ENCODE peak calls at places on chromosomes 13 and 19, in nine cellular contexts. One of them, this sample, is unnamed.
A peak's percentile ranks its signal among the peaks of the same experiment; 100 is the strongest.

GRCh38 chr13:78826312-78826711 is 167.4 kb upstream of the OBI1 start:
- DNase-seq in bronchial epithelial cell: no peak
- DNase-seq in GM12865: no peak
- DNase-seq in fibroblast of the aortic adventitia: no peak
- DNase-seq in uterus: no peak
- DNase-seq in A549: no peak
- DNase-seq in natural killer cell: no peak
- DNase-seq in GM12878: no peak
- DNase-seq in astrocyte of the spinal cord: no peak
- DNase-seq in this sample: no peak

GRCh38 chr19:35327642-35328041 is 1.3 kb upstream of the CD22 start:
- DNase-seq in fibroblast of the aortic adventitia: no peak
- DNase-seq in A549: peak; percentile 56
- DNase-seq in GM12878: no peak
- DNase-seq in bronchial epithelial cell: no peak
- DNase-seq in GM12865: no peak
- DNase-seq in natural killer cell: no peak
- DNase-seq in uterus: no peak
- DNase-seq in astrocyte of the spinal cord: no peak
- DNase-seq in this sample: peak; percentile 50

GRCh38 chr13:31503626-31504025 is 235.7 kb upstream of the RXFP2 start:
- DNase-seq in uterus: no peak
- DNase-seq in natural killer cell: no peak
- DNase-seq in astrocyte of the spinal cord: no peak
- DNase-seq in A549: no peak
- DNase-seq in GM12878: no peak
- DNase-seq in fibroblast of the aortic adventitia: peak; percentile 58
- DNase-seq in GM12865: no peak
- DNase-seq in bronchial epithelial cell: no peak
- DNase-seq in this sample: no peak

GRCh38 chr13:25378528-25378927 is 6.8 kb downstream of the ATP8A2 start:
- DNase-seq in GM12865: no peak
- DNase-seq in GM12878: no peak
- DNase-seq in A549: no peak
- DNase-seq in bronchial epithelial cell: no peak
- DNase-seq in natural killer cell: no peak
- DNase-seq in fibroblast of the aortic adventitia: no peak
- DNase-seq in uterus: no peak
- DNase-seq in astrocyte of the spinal cord: no peak
- DNase-seq in this sample: peak; percentile 37

GRCh38 chr13:50125556-50126377 is 110.5 kb downstream of the KCNRG start:
- DNase-seq in uterus: peak; percentile 92
- DNase-seq in astrocyte of the spinal cord: peak; percentile 90
- DNase-seq in natural killer cell: peak; percentile 73
- DNase-seq in GM12865: peak; percentile 73
- DNase-seq in GM12878: no peak
- DNase-seq in bronchial epithelial cell: peak; percentile 49
- DNase-seq in fibroblast of the aortic adventitia: peak; percentile 90
- DNase-seq in A549: peak; percentile 70
- DNase-seq in this sample: peak; percentile 82

GRCh38 chr19:55486043-55486970 is 1.3 kb downstream of the NAT14 start:
- DNase-seq in bronchial epithelial cell: no peak
- DNase-seq in uterus: peak; percentile 45
- DNase-seq in astrocyte of the spinal cord: no peak
- DNase-seq in A549: no peak
- DNase-seq in natural killer cell: no peak
- DNase-seq in GM12878: no peak
- DNase-seq in GM12865: no peak
- DNase-seq in fibroblast of the aortic adventitia: peak; percentile 46
- DNase-seq in this sample: no peak

GRCh38 chr19:18775586-18776287 is 15.4 kb downstream of the COMP start:
- DNase-seq in astrocyte of the spinal cord: peak; percentile 32
- DNase-seq in GM12865: no peak
- DNase-seq in GM12878: no peak
- DNase-seq in natural killer cell: no peak
- DNase-seq in bronchial epithelial cell: no peak
- DNase-seq in fibroblast of the aortic adventitia: peak; percentile 36
- DNase-seq in uterus: no peak
- DNase-seq in A549: no peak
- DNase-seq in this sample: no peak

GRCh38 chr19:3121396-3121795 is 14.4 kb upstream of the GNA15 start:
- DNase-seq in fibroblast of the aortic adventitia: no peak
- DNase-seq in astrocyte of the spinal cord: no peak
- DNase-seq in bronchial epithelial cell: no peak
- DNase-seq in A549: no peak
- DNase-seq in natural killer cell: no peak
- DNase-seq in uterus: no peak
- DNase-seq in GM12878: no peak
- DNase-seq in GM12865: no peak
- DNase-seq in this sample: no peak

GRCh38 chr19:2352121-2352520 is 7.9 kb upstream of the TMPRSS9 start:
- DNase-seq in A549: no peak
- DNase-seq in bronchial epithelial cell: no peak
- DNase-seq in GM12878: no peak
- DNase-seq in natural killer cell: no peak
- DNase-seq in uterus: no peak
- DNase-seq in fibroblast of the aortic adventitia: no peak
- DNase-seq in astrocyte of the spinal cord: no peak
- DNase-seq in GM12865: no peak
- DNase-seq in this sample: no peak

GRCh38 chr19:46975918-46976782 is 43.5 kb upstream of the NPAS1 start:
- DNase-seq in A549: peak; percentile 58
- DNase-seq in GM12878: no peak
- DNase-seq in GM12865: no peak
- DNase-seq in natural killer cell: no peak
- DNase-seq in astrocyte of the spinal cord: peak; percentile 96
- DNase-seq in bronchial epithelial cell: peak; percentile 77
- DNase-seq in uterus: peak; percentile 90
- DNase-seq in fibroblast of the aortic adventitia: peak; percentile 100
- DNase-seq in this sample: no peak

GRCh38 chr13:101149735-101150380 is 266.4 kb downstream of the NALCN start:
- DNase-seq in natural killer cell: no peak
- DNase-seq in uterus: no peak
- DNase-seq in bronchial epithelial cell: peak; percentile 16
- DNase-seq in GM12878: no peak
- DNase-seq in fibroblast of the aortic adventitia: peak; percentile 59
- DNase-seq in astrocyte of the spinal cord: peak; percentile 51
- DNase-seq in A549: peak; percentile 13
- DNase-seq in GM12865: peak; percentile 2
- DNase-seq in this sample: peak; percentile 76

GRCh38 chr13:54241719-54242118 is 1213.1 kb downstream of the OLFM4 start:
- DNase-seq in uterus: no peak
- DNase-seq in GM12865: no peak
- DNase-seq in fibroblast of the aortic adventitia: no peak
- DNase-seq in natural killer cell: no peak
- DNase-seq in astrocyte of the spinal cord: peak; percentile 0
- DNase-seq in A549: no peak
- DNase-seq in GM12878: no peak
- DNase-seq in bronchial epithelial cell: peak; percentile 8
- DNase-seq in this sample: no peak

GRCh38 chr19:44820648-44821609 is 12.0 kb downstream of the BCAM start:
- DNase-seq in GM12878: no peak
- DNase-seq in fibroblast of the aortic adventitia: no peak
- DNase-seq in bronchial epithelial cell: no peak
- DNase-seq in uterus: peak; percentile 65
- DNase-seq in natural killer cell: no peak
- DNase-seq in astrocyte of the spinal cord: no peak
- DNase-seq in GM12865: no peak
- DNase-seq in A549: no peak
- DNase-seq in this sample: no peak

GRCh38 chr13:26653310-26653709 is 95.8 kb downstream of the WASF3 start:
- DNase-seq in bronchial epithelial cell: peak; percentile 42
- DNase-seq in astrocyte of the spinal cord: peak; percentile 10
- DNase-seq in GM12865: no peak
- DNase-seq in GM12878: no peak
- DNase-seq in A549: no peak
- DNase-seq in fibroblast of the aortic adventitia: no peak
- DNase-seq in natural killer cell: no peak
- DNase-seq in uterus: no peak
- DNase-seq in this sample: no peak

GRCh38 chr13:43783820-43784219 is 3.0 kb downstream of the ENOX1 start:
- DNase-seq in A549: peak; percentile 27
- DNase-seq in astrocyte of the spinal cord: peak; percentile 50
- DNase-seq in GM12878: no peak
- DNase-seq in natural killer cell: no peak
- DNase-seq in GM12865: peak; percentile 38
- DNase-seq in bronchial epithelial cell: peak; percentile 67
- DNase-seq in uterus: no peak
- DNase-seq in fibroblast of the aortic adventitia: peak; percentile 61
- DNase-seq in this sample: no peak

GRCh38 chr13:77815330-77815729 is 103.3 kb downstream of the EDNRB start:
- DNase-seq in A549: no peak
- DNase-seq in astrocyte of the spinal cord: no peak
- DNase-seq in fibroblast of the aortic adventitia: no peak
- DNase-seq in GM12878: no peak
- DNase-seq in natural killer cell: no peak
- DNase-seq in bronchial epithelial cell: no peak
- DNase-seq in uterus: no peak
- DNase-seq in GM12865: no peak
- DNase-seq in this sample: no peak

GRCh38 chr13:77820431-77821149 is 98.0 kb downstream of the EDNRB start:
- DNase-seq in GM12865: no peak
- DNase-seq in astrocyte of the spinal cord: no peak
- DNase-seq in GM12878: no peak
- DNase-seq in natural killer cell: no peak
- DNase-seq in A549: no peak
- DNase-seq in uterus: no peak
- DNase-seq in fibroblast of the aortic adventitia: no peak
- DNase-seq in bronchial epithelial cell: no peak
- DNase-seq in this sample: no peak
- TF ChIP-seq CTCF in GM12865: peak; percentile 21
- TF ChIP-seq CTCF in astrocyte of the spinal cord: no peak
- TF ChIP-seq CTCF in GM12878: peak; percentile 27
- TF ChIP-seq CTCF in natural killer cell: no peak
- TF ChIP-seq CTCF in A549: no peak
- TF ChIP-seq CTCF in uterus: no peak
- TF ChIP-seq CTCF in fibroblast of the aortic adventitia: peak; percentile 20
- TF ChIP-seq CTCF in bronchial epithelial cell: no peak
- TF ChIP-seq CTCF in this sample: peak; percentile 4

GRCh38 chr19:50414850-50415660 is 3.7 kb upstream of the SPIB start:
- DNase-seq in GM12865: peak; percentile 93
- DNase-seq in bronchial epithelial cell: peak; percentile 28
- DNase-seq in uterus: peak; percentile 58
- DNase-seq in natural killer cell: peak; percentile 72
- DNase-seq in A549: peak; percentile 86
- DNase-seq in fibroblast of the aortic adventitia: peak; percentile 63
- DNase-seq in GM12878: no peak
- DNase-seq in astrocyte of the spinal cord: peak; percentile 43
- DNase-seq in this sample: peak; percentile 87
- TF ChIP-seq CTCF in GM12865: peak; percentile 96
- TF ChIP-seq CTCF in bronchial epithelial cell: peak; percentile 93
- TF ChIP-seq CTCF in uterus: peak; percentile 79
- TF ChIP-seq CTCF in natural killer cell: peak; percentile 80
- TF ChIP-seq CTCF in A549: peak; percentile 82
- TF ChIP-seq CTCF in fibroblast of the aortic adventitia: peak; percentile 89
- TF ChIP-seq CTCF in GM12878: peak; percentile 85
- TF ChIP-seq CTCF in astrocyte of the spinal cord: peak; percentile 93
- TF ChIP-seq CTCF in this sample: peak; percentile 92

DNA sequence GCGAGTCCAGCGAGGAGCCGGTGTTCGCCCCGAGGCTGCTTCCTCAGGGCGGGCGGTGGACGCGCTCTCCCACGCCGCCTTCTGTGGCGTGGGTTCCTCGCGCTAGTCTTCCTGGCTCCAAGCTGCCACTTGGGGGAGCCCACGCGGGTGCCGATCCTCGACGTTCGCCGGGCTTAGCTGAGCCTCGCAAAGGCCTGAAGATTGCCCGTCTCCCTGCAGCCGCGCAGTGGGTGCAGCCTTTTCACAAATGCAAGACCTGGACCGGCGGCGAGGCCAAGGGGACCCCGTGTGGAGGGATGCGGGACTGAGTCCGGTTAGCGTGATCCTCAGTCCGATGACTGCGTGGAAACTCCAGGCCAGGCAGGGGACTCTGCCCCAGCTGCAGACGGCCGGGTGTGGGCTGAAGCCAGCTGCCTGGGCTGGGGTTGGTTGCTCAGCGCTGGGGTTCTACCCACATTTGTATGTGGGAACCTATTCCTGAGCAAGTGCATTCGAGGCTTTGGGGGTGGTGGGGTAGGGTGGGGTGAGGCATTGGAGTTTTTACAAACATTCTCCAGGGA is 16.6 kb upstream of the LRP3 start:
- DNase-seq in natural killer cell: no peak
- DNase-seq in astrocyte of the spinal cord: peak; percentile 2
- DNase-seq in bronchial epithelial cell: peak; percentile 24
- DNase-seq in uterus: no peak
- DNase-seq in GM12878: no peak
- DNase-seq in fibroblast of the aortic adventitia: no peak
- DNase-seq in GM12865: no peak
- DNase-seq in A549: peak; percentile 88
- DNase-seq in this sample: peak; percentile 79
- TF ChIP-seq CTCF in natural killer cell: peak; percentile 72
- TF ChIP-seq CTCF in astrocyte of the spinal cord: peak; percentile 45
- TF ChIP-seq CTCF in bronchial epithelial cell: peak; percentile 46
- TF ChIP-seq CTCF in uterus: peak; percentile 40
- TF ChIP-seq CTCF in GM12878: peak; percentile 30
- TF ChIP-seq CTCF in fibroblast of the aortic adventitia: peak; percentile 49
- TF ChIP-seq CTCF in GM12865: peak; percentile 26
- TF ChIP-seq CTCF in A549: peak; percentile 40
- TF ChIP-seq CTCF in this sample: peak; percentile 52

DNA sequence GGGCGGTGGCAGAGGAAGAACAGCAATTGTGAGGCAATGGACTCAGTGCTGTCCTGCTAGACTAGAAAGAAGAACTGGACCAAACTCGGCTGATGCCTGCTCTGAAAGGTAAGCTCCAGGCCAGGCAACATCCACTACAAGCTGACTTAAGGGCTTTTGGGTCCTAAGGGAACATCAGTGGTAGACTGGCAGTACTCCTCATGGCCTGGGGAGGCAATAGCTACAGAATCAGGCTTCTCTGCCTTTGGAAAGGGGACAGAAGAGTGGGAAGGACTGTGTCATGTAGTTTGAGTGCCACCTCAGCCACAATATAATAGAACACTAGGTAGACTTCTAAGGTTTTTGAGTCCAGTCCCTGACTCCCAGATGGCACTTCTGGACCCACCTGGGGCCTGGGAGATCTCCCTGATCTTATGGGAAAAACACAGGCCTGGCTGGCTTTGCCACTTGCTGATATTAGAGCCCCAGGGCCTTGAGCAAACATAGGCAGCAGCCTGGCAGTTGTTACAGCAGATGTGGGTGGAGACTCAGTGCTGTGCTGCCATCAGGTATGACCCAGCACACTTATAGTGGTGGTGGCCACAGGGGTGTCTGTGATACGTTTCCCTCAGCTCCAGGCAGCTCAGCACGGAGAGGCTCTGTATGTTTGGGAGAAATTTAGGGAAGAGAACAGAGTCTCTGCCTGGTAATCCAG is 9.2 kb upstream of the CLC start:
- DNase-seq in astrocyte of the spinal cord: no peak
- DNase-seq in GM12865: no peak
- DNase-seq in GM12878: no peak
- DNase-seq in uterus: no peak
- DNase-seq in bronchial epithelial cell: no peak
- DNase-seq in natural killer cell: no peak
- DNase-seq in fibroblast of the aortic adventitia: no peak
- DNase-seq in A549: peak; percentile 28
- DNase-seq in this sample: no peak
- TF ChIP-seq CTCF in astrocyte of the spinal cord: no peak
- TF ChIP-seq CTCF in GM12865: no peak
- TF ChIP-seq CTCF in GM12878: no peak
- TF ChIP-seq CTCF in uterus: no peak
- TF ChIP-seq CTCF in bronchial epithelial cell: no peak
- TF ChIP-seq CTCF in natural killer cell: no peak
- TF ChIP-seq CTCF in fibroblast of the aortic adventitia: no peak
- TF ChIP-seq CTCF in A549: no peak
- TF ChIP-seq CTCF in this sample: no peak

GRCh38 chr19:38711726-38712153 is 32.5 kb downstream of the CAPN12 start:
- DNase-seq in GM12865: no peak
- DNase-seq in A549: no peak
- DNase-seq in uterus: no peak
- DNase-seq in natural killer cell: no peak
- DNase-seq in GM12878: no peak
- DNase-seq in fibroblast of the aortic adventitia: peak; percentile 92
- DNase-seq in astrocyte of the spinal cord: peak; percentile 98
- DNase-seq in bronchial epithelial cell: no peak
- DNase-seq in this sample: no peak
- TF ChIP-seq CTCF in GM12865: no peak
- TF ChIP-seq CTCF in A549: no peak
- TF ChIP-seq CTCF in uterus: no peak
- TF ChIP-seq CTCF in natural killer cell: no peak
- TF ChIP-seq CTCF in GM12878: no peak
- TF ChIP-seq CTCF in fibroblast of the aortic adventitia: peak; percentile 35
- TF ChIP-seq CTCF in astrocyte of the spinal cord: peak; percentile 25
- TF ChIP-seq CTCF in bronchial epithelial cell: no peak
- TF ChIP-seq CTCF in this sample: no peak

This sample was measured in WERI-Rb-1.